ENCODE peak calls at places on chromosomes 16 and 17, in eight cellular contexts. E is NCI-H510A; I is effector memory CD8-positive, alpha-beta T cell; B is HS-27A; F is HS-5; Q is naive thymus-derived CD4-positive, alpha-beta T cell; J is NCI-H1092; P is Ammon's horn. G is an unnamed sample.

GRCh38 chr16:57092786-57093301 is 461 bp downstream of the CPNE2 start:
- DNase-seq in E (no peak), I (peak; percentile 31), B (no peak), F (no peak), Q (peak; percentile 63), J (no peak), P (no peak), G (peak; percentile 78)

GRCh38 chr17:56910509-56911235 is 3.2 kb downstream of the TRIM25 start:
- DNase-seq in E (no peak), I (no peak), B (no peak), F (no peak), Q (no peak), J (no peak), P (no peak), G (no peak)

GRCh38 chr16:85448557-85449194 is 164.4 kb upstream of the GSE1 start:
- DNase-seq in E (peak; percentile 90), I (peak; percentile 52), B (no peak), F (no peak), Q (peak; percentile 36), J (peak; percentile 96), P (no peak), G (peak; percentile 74)

GRCh38 chr16:53449816-53450517 is 15.7 kb downstream of the RBL2 start:
- DNase-seq in E (no peak), I (no peak), B (no peak), F (no peak), Q (no peak), J (no peak), P (no peak), G (no peak)

GRCh38 chr16:29025735-29026134 is 40.9 kb downstream of the LAT start:
- DNase-seq in E (no peak), I (no peak), B (no peak), F (no peak), Q (no peak), J (no peak), P (no peak), G (no peak)

GRCh38 chr16:56047307-56048234 is 143.7 kb upstream of the GNAO1 start:
- DNase-seq in E (no peak), I (no peak), B (no peak), F (no peak), Q (no peak), J (peak; percentile 7), P (peak; percentile 16), G (no peak)

GRCh38 chr16:84907575-84907974 is 87.8 kb downstream of the CRISPLD2 start:
- DNase-seq in E (no peak), I (no peak), B (no peak), F (no peak), Q (no peak), J (no peak), P (peak; percentile 39), G (no peak)

GRCh38 chr16:85945424-85945751 is 46.4 kb downstream of the IRF8 start:
- DNase-seq in E (no peak), I (no peak), B (no peak), F (no peak), Q (no peak), J (no peak), P (no peak), G (no peak)

GRCh38 chr16:89129378-89129777 is 35.7 kb downstream of the ACSF3 start:
- DNase-seq in E (no peak), I (no peak), B (no peak), F (no peak), Q (no peak), J (no peak), P (no peak), G (no peak)

GRCh38 chr16:89392881-89393730 is 97.3 kb downstream of the ANKRD11 start:
- DNase-seq in E (no peak), I (no peak), B (no peak), F (no peak), Q (no peak), J (no peak), P (no peak), G (no peak)

GRCh38 chr17:70329751-70330150 is 160.4 kb downstream of the KCNJ2 start:
- DNase-seq in E (peak; percentile 30), I (no peak), B (no peak), F (no peak), Q (no peak), J (peak; percentile 25), P (no peak), G (no peak)

GRCh38 chr16:30065943-30066881 is 652 bp downstream of the ALDOA start:
- DNase-seq in E (no peak), I (no peak), B (no peak), F (no peak), Q (no peak), J (no peak), P (no peak), G (peak; percentile 53)

GRCh38 chr16:83967838-83968482 is at the start of gene NECAB2:
- DNase-seq in E (no peak), I (no peak), B (no peak), F (no peak), Q (no peak), J (peak; percentile 22), P (peak; percentile 46), G (no peak)

GRCh38 chr16:85152414-85153030 is 40.2 kb upstream of the CIBAR2 start:
- DNase-seq in E (no peak), I (no peak), B (no peak), F (no peak), Q (no peak), J (no peak), P (no peak), G (no peak)

GRCh38 chr16:87956169-87956770 is 5.0 kb downstream of the BANP start:
- DNase-seq in E (no peak), I (peak; percentile 65), B (no peak), F (no peak), Q (peak; percentile 42), J (no peak), P (no peak), G (peak; percentile 78)

GRCh38 chr17:64064331-64064730 is 43.9 kb upstream of the ICAM2 start:
- DNase-seq in E (no peak), I (no peak), B (no peak), F (no peak), Q (no peak), J (no peak), P (no peak), G (no peak)

GRCh38 chr16:13041646-13042045 is 140.2 kb downstream of the SHISA9 start:
- DNase-seq in E (no peak), I (no peak), B (no peak), F (no peak), Q (no peak), J (no peak), P (no peak), G (no peak)

GRCh38 chr16:49698931-49699715 is 156.8 kb downstream of the ZNF423 start:
- DNase-seq in E (no peak), I (no peak), B (no peak), F (no peak), Q (no peak), J (peak; percentile 77), P (no peak), G (no peak)

GRCh38 chr17:58391302-58391984 is 25.9 kb downstream of the RNF43 start:
- DNase-seq in E (peak; percentile 89), I (no peak), B (peak; percentile 67), F (no peak), Q (no peak), J (peak; percentile 83), P (no peak), G (no peak)

GRCh38 chr16:24984903-24985675 is 30.1 kb downstream of the ARHGAP17 start:
- DNase-seq in E (no peak), I (no peak), B (no peak), F (no peak), Q (no peak), J (no peak), P (no peak), G (peak; percentile 36)

GRCh38 chr17:9971991-9972390 is 66.9 kb upstream of the RCVRN start:
- DNase-seq in E (no peak), I (no peak), B (no peak), F (no peak), Q (no peak), J (no peak), P (peak; percentile 45), G (peak; percentile 62)

GRCh38 chr16:64206877-64207276 is 915.0 kb downstream of the CDH11 start:
- DNase-seq in E (no peak), I (no peak), B (no peak), F (no peak), Q (no peak), J (no peak), P (no peak), G (no peak)

GRCh38 chr16:88430185-88430523 is 22.9 kb upstream of the ZFPM1 start:
- DNase-seq in E (no peak), I (no peak), B (no peak), F (no peak), Q (no peak), J (no peak), P (no peak), G (no peak)

GRCh38 chr17:3447625-3448024 is 14.0 kb upstream of the OR1E2 start:
- DNase-seq in E (no peak), I (no peak), B (no peak), F (no peak), Q (no peak), J (no peak), P (peak; percentile 21), G (no peak)

GRCh38 chr16:81127051-81127450 is 30.9 kb upstream of the GCSH start:
- DNase-seq in E (no peak), I (no peak), B (no peak), F (peak; percentile 48), Q (no peak), J (no peak), P (no peak), G (no peak)

G was measured in Peyer's patch.